ENCODE peak calls at places on chromosomes 6 and 20, in nine cellular contexts. W is right lobe of liver, D is adrenal gland, L is AG04449, G is Daoy, H is AG09319, Q is KBM-7, U is HFFc6, O is RWPE1. B is an unnamed sample.

GRCh38 chr6:146189131-146189530 is 160.3 kb downstream of the GRM1 start:
- DNase-seq in H (no peak), G (no peak), U (no peak), D (no peak), L (no peak), O (no peak), W (no peak), Q (no peak), B (no peak)

GRCh38 chr6:128478230-128479047 is 42.0 kb downstream of the PTPRK start:
- DNase-seq in Q (no peak), D (no peak), O (no peak), W (no peak), G (no peak), U (no peak), L (no peak), H (no peak), B (no peak)

GRCh38 chr20:41480054-41480770 is 113.6 kb upstream of the EMILIN3 start:
- DNase-seq in D (no peak), H (no peak), W (no peak), O (no peak), G (no peak), U (no peak), Q (peak), L (no peak), B (peak)

GRCh38 chr6:50649086-50649485 is 64.2 kb upstream of the TFAP2D start:
- DNase-seq in D (no peak), U (no peak), L (no peak), O (no peak), H (no peak), W (no peak), G (no peak), Q (no peak), B (no peak)

GRCh38 chr6:26045939-26046368 is 41.3 kb upstream of the HFE start:
- DNase-seq in L (no peak), D (no peak), G (no peak), Q (no peak), O (no peak), U (no peak), W (no peak), H (no peak), B (peak)

GRCh38 chr6:136975089-136975715 is 53.1 kb downstream of the SLC35D3 start:
- DNase-seq in O (no peak), H (no peak), G (no peak), U (no peak), D (no peak), W (no peak), Q (no peak), L (no peak), B (peak)

GRCh38 chr6:25962368-25963127 is at the start of gene TRIM38:
- DNase-seq in W (no peak), G (peak), D (peak), L (peak), H (peak), O (peak), Q (peak), U (peak), B (peak)

GRCh38 chr20:25277051-25277801 is 29.3 kb downstream of the PYGB start:
- DNase-seq in G (no peak), U (no peak), D (no peak), L (no peak), Q (no peak), H (no peak), O (no peak), W (peak), B (no peak)

GRCh38 chr20:14334306-14334930 is 3.0 kb downstream of the FLRT3 start:
- DNase-seq in H (peak), O (peak), D (peak), W (no peak), L (no peak), Q (no peak), G (peak), U (no peak), B (no peak)

GRCh38 chr20:25275813-25276532 is 28.1 kb downstream of the PYGB start:
- DNase-seq in U (no peak), O (no peak), H (no peak), G (no peak), Q (no peak), L (no peak), D (no peak), W (peak), B (no peak)

GRCh38 chr6:125507987-125508655 is 206.4 kb upstream of the HDDC2 start:
- DNase-seq in G (peak), H (no peak), W (no peak), Q (no peak), L (no peak), U (no peak), O (no peak), D (peak), B (no peak)

GRCh38 chr20:37711987-37712961 is 18.4 kb downstream of the CTNNBL1 start:
- DNase-seq in W (no peak), Q (no peak), G (no peak), H (no peak), U (no peak), D (peak), O (no peak), L (no peak), B (no peak)

GRCh38 chr6:35068206-35068605 is 72.9 kb downstream of the TCP11 start:
- DNase-seq in H (no peak), D (peak), U (no peak), L (no peak), W (no peak), G (no peak), Q (no peak), O (no peak), B (no peak)